ENCODE peak calls at places on chromosomes 5 and 9, in nine cellular contexts. T, M, F, K, A, B, U, I and C are unnamed samples.

GRCh38 chr5:98770158-98770910 is 3.1 kb upstream of the RGMB start:
- DNase-seq in T (peak), M (peak), F (peak), K (no peak), A (no peak), B (peak), U (peak), I (peak), C (peak)

GRCh38 chr9:126379661-126380365 is 53.2 kb downstream of the MVB12B start:
- DNase-seq in T (no peak), M (no peak), F (peak), K (no peak), A (no peak), B (no peak), U (no peak), I (no peak), C (no peak)

GRCh38 chr9:90344013-90344412 is 298.6 kb downstream of the DIRAS2 start:
- DNase-seq in T (no peak), M (no peak), F (no peak), K (no peak), A (no peak), B (no peak), U (no peak), I (no peak), C (no peak)

GRCh38 chr9:130904070-130905044 is 7.7 kb upstream of the QRFP start:
- DNase-seq in T (no peak), M (no peak), F (no peak), K (no peak), A (no peak), B (no peak), U (no peak), I (no peak), C (no peak)

GRCh38 chr5:74851684-74852353 is 14.4 kb downstream of the FAM169A start:
- DNase-seq in T (no peak), M (no peak), F (peak), K (peak), A (no peak), B (no peak), U (no peak), I (no peak), C (peak)

GRCh38 chr5:159620853-159621540 is 290.7 kb upstream of the IL12B start:
- DNase-seq in T (no peak), M (no peak), F (no peak), K (no peak), A (no peak), B (no peak), U (no peak), I (no peak), C (no peak)

GRCh38 chr5:76081811-76082783 is 1.1 kb upstream of the SV2C start:
- DNase-seq in T (no peak), M (no peak), F (peak), K (no peak), A (no peak), B (no peak), U (no peak), I (peak), C (no peak)

GRCh38 chr5:95609711-95610110 is 10.2 kb upstream of the GPR150 start:
- DNase-seq in T (no peak), M (no peak), F (no peak), K (no peak), A (no peak), B (no peak), U (no peak), I (no peak), C (no peak)

GRCh38 chr9:96585426-96585825 is 34.2 kb downstream of the CDC14B start:
- DNase-seq in T (no peak), M (no peak), F (no peak), K (no peak), A (no peak), B (no peak), U (no peak), I (no peak), C (no peak)

GRCh38 chr5:115735108-115735998 is 81.1 kb downstream of the CDO1 start:
- DNase-seq in T (no peak), M (no peak), F (no peak), K (no peak), A (no peak), B (no peak), U (no peak), I (no peak), C (no peak)

GRCh38 chr5:159155960-159156359 is 53.4 kb downstream of the RNF145 start:
- DNase-seq in T (no peak), M (no peak), F (no peak), K (no peak), A (no peak), B (no peak), U (no peak), I (no peak), C (no peak)

GRCh38 chr5:219492-219891 is 1.4 kb downstream of the SDHA start:
- DNase-seq in T (peak), M (no peak), F (no peak), K (no peak), A (peak), B (peak), U (no peak), I (peak), C (no peak)

GRCh38 chr5:16626696-16627264 is 10.0 kb upstream of the RETREG1 start:
- DNase-seq in T (no peak), M (no peak), F (no peak), K (no peak), A (no peak), B (no peak), U (no peak), I (no peak), C (no peak)

GRCh38 chr5:137808503-137809135 is 54.5 kb upstream of the HNRNPA0 start:
- DNase-seq in T (no peak), M (no peak), F (peak), K (no peak), A (no peak), B (no peak), U (no peak), I (no peak), C (no peak)

GRCh38 chr5:148697177-148697820 is 43.0 kb upstream of the HTR4 start:
- DNase-seq in T (no peak), M (no peak), F (peak), K (no peak), A (no peak), B (no peak), U (no peak), I (no peak), C (no peak)